ENCODE peak calls at places on chromosomes 4 and X, in ten cellular contexts. I is psoas muscle, M is pancreas, F is mucosa of descending colon, B is sigmoid colon, X is neuronal stem cell, Y is cardiac muscle cell, L is lower lobe of right lung, Q is small intestine, K is PC-3. E is an unnamed sample. For H3K4me1, the result is how much of the 10 kb centered on the place peaks cover.

GRCh38 chrX:68930576-68931317 is 101.9 kb downstream of the EFNB1 start:
- DNase-seq in I (no peak), M (no peak), F (no peak), B (no peak), X (no peak), Y (no peak), L (no peak), Q (no peak), K (peak), E (no peak)

GRCh38 chr4:3091464-3091863 is 17.0 kb downstream of the HTT start:
- DNase-seq in I (no peak), M (no peak), F (no peak), B (no peak), X (no peak), Y (no peak), L (no peak), Q (peak), K (no peak), E (no peak)

GRCh38 chr4:8198206-8198905 is 734 bp upstream of the SH3TC1 start:
- DNase-seq in I (no peak), M (peak), F (peak), B (no peak), X (no peak), Y (no peak), L (peak), Q (peak), K (no peak), E (no peak)

GRCh38 chr4:148778980-148779675 is 336.9 kb upstream of the NR3C2 start:
- DNase-seq in I (no peak), M (no peak), F (no peak), B (no peak), X (no peak), Y (no peak), L (no peak), Q (no peak), K (peak), E (no peak)

GRCh38 chrX:47483310-47484268 is 567 bp upstream of the ZNF41 start:
- DNase-seq in I (peak), M (peak), F (peak), B (peak), X (no peak), Y (peak), L (peak), Q (peak), K (peak), E (no peak)

GRCh38 chr4:1830642-1831228 is 25.2 kb downstream of the LETM1 start:
- DNase-seq in I (no peak), M (no peak), F (no peak), B (no peak), X (no peak), Y (no peak), L (no peak), Q (no peak), K (no peak), E (no peak)

GRCh38 chr4:173217727-173218126 is 49.1 kb downstream of the GALNT7 start:
- DNase-seq in I (no peak), M (no peak), F (no peak), B (no peak), X (no peak), Y (peak), L (no peak), Q (no peak), K (peak), E (no peak)

GRCh38 chr4:62622084-62622483 is 1422.0 kb downstream of the ADGRL3 start:
- DNase-seq in I (no peak), M (no peak), F (no peak), B (no peak), X (no peak), Y (no peak), L (no peak), Q (no peak), K (no peak), E (no peak)

GRCh38 chrX:11435568-11435967 is 142.4 kb downstream of the AMELX start:
- DNase-seq in I (no peak), M (no peak), F (no peak), B (no peak), X (no peak), Y (peak), L (no peak), Q (no peak), K (no peak), E (no peak)

GRCh38 chrX:27622883-27623282 is 32.7 kb downstream of the DCAF8L2 start:
- DNase-seq in I (no peak), M (no peak), F (no peak), B (no peak), X (no peak), Y (no peak), L (no peak), Q (no peak), K (no peak), E (no peak)

GRCh38 chrX:27619459-27619858 is 29.3 kb downstream of the DCAF8L2 start:
- DNase-seq in I (no peak), M (no peak), F (no peak), B (no peak), X (no peak), Y (peak), L (no peak), Q (peak), K (no peak), E (no peak)

DNA sequence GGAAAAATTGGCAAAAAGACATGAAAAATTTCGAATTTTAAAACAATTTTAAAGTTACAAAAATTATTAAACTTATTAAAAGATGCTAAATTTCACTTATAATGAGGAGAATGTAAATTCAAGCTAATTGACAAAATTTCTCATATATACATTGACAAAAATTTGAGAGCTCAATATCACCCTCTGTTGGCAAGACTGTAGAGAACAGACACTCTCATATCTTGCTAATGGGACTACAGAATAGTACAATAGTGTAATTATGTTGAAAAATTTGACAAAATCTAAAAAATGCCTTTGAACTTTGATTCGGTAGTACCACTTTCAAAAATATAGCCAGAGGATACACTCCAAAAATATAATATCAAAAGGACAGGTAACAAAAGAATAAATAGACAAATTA is 29.8 kb downstream of the DCAF8L2 start:
- DNase-seq in I (no peak), M (no peak), F (no peak), B (no peak), X (no peak), Y (peak), L (no peak), Q (peak), K (peak), E (no peak)
- H3K4me3 ChIP-seq in I (no peak), M (no peak), F (no peak), B (no peak), X (no peak), Y (no peak), L (no peak), Q (no peak), K (no peak), E (no peak)

GRCh38 chrX:107684956-107685385 is 56.7 kb downstream of the PRPS1 start:
- DNase-seq in I (peak), M (peak), F (peak), B (peak), X (no peak), Y (peak), L (peak), Q (peak), K (no peak), E (no peak)
- H3K4me1 ChIP-seq in I (under half), M (under half), F (under half), B (under half), X (under half), Y (under half), L (half or more), Q (under half), K (under half), E (under half)

GRCh38 chrX:56764153-56764974 is 35.3 kb downstream of the NBDY start:
- DNase-seq in I (peak), M (peak), F (peak), B (peak), X (peak), Y (peak), L (no peak), Q (peak), K (peak), E (peak)

GRCh38 chrX:56762707-56763555 is 33.9 kb downstream of the NBDY start:
- DNase-seq in I (no peak), M (no peak), F (no peak), B (peak), X (no peak), Y (no peak), L (no peak), Q (no peak), K (no peak), E (no peak)

GRCh38 chrX:56764975-56765791 is 36.1 kb downstream of the NBDY start:
- DNase-seq in I (no peak), M (no peak), F (no peak), B (peak), X (no peak), Y (no peak), L (no peak), Q (no peak), K (no peak), E (peak)

GRCh38 chrX:56762220-56762619 is 33.2 kb downstream of the NBDY start:
- DNase-seq in I (no peak), M (no peak), F (no peak), B (no peak), X (no peak), Y (no peak), L (no peak), Q (no peak), K (no peak), E (no peak)

GRCh38 chrX:56763556-56764152 is 34.6 kb downstream of the NBDY start:
- DNase-seq in I (peak), M (no peak), F (no peak), B (peak), X (no peak), Y (no peak), L (no peak), Q (no peak), K (no peak), E (no peak)
- H3K4me3 ChIP-seq in I (peak), M (peak), F (no peak), B (no peak), X (peak), Y (no peak), L (peak), Q (peak), K (no peak), E (no peak)

DNA sequence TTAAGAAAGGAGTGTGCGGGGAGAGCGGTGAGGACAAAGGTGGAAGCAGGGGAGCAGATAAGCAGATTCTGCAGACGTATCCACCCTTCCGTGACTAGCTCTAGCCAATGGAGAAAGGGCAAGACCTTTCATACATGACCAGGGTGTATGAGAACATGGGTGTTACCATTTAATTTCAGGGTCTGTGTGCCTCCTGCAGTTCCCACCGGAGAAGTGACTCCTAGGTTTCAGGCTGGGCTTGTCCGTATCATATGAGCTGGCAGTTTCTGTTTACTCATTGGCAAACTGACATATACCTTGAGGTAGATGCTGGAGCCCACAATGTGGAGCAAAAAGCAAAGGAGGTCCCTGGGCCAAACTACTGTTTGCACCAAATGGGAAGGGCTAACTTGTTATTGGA is 6.8 kb downstream of the RBM47 start:
- DNase-seq in I (no peak), M (peak), F (no peak), B (no peak), X (no peak), Y (no peak), L (no peak), Q (peak), K (peak), E (no peak)
- H3K4me1 ChIP-seq in I (under half), M (under half), F (under half), B (under half), X (under half), Y (under half), L (under half), Q (under half), K (half or more), E (under half)

GRCh38 chr4:123060039-123060770 is 137.8 kb upstream of the NUDT6 start:
- DNase-seq in I (no peak), M (no peak), F (no peak), B (no peak), X (no peak), Y (no peak), L (no peak), Q (no peak), K (no peak), E (no peak)
- H3K4me3 ChIP-seq in I (no peak), M (no peak), F (no peak), B (no peak), X (no peak), Y (no peak), L (no peak), Q (no peak), K (no peak), E (no peak)